ENCODE peak calls at places on chromosomes 5 and 9, in four cellular contexts. One of them, this sample, is unnamed.

GRCh38 chr9:4686584-4686983 is 7.2 kb downstream of the CDC37L1 start:
- DNase-seq in KG1: no peak
- DNase-seq in activated CD8-positive, alpha-beta memory T cell treated with anti-CD3 and anti-CD28 coated beads, Interleukin-2, amount 10 ng/mL, durations not matched to agents 7 days and 5 days: no peak
- DNase-seq in glutamatergic neuron: no peak
- DNase-seq in this sample: no peak

GRCh38 chr9:129933709-129934586 is 98.7 kb downstream of the USP20 start:
- DNase-seq in KG1: no peak
- DNase-seq in activated CD8-positive, alpha-beta memory T cell treated with anti-CD3 and anti-CD28 coated beads, Interleukin-2, amount 10 ng/mL, durations not matched to agents 7 days and 5 days: no peak
- DNase-seq in glutamatergic neuron: no peak
- DNase-seq in this sample: no peak

GRCh38 chr5:138725885-138726457 is 27.3 kb upstream of the CTNNA1 start:
- DNase-seq in activated CD8-positive, alpha-beta memory T cell treated with anti-CD3 and anti-CD28 coated beads, Interleukin-2, amount 10 ng/mL, durations not matched to agents 7 days and 5 days: no peak
- DNase-seq in KG1: no peak
- DNase-seq in glutamatergic neuron: peak
- DNase-seq in this sample: peak

GRCh38 chr9:87375397-87376073 is 122.1 kb upstream of the DAPK1 start:
- DNase-seq in activated CD8-positive, alpha-beta memory T cell treated with anti-CD3 and anti-CD28 coated beads, Interleukin-2, amount 10 ng/mL, durations not matched to agents 7 days and 5 days: no peak
- DNase-seq in KG1: no peak
- DNase-seq in glutamatergic neuron: no peak
- DNase-seq in this sample: no peak

GRCh38 chr5:173745123-173745522 is 128.7 kb upstream of the BOD1 start:
- DNase-seq in glutamatergic neuron: no peak
- DNase-seq in KG1: no peak
- DNase-seq in activated CD8-positive, alpha-beta memory T cell treated with anti-CD3 and anti-CD28 coated beads, Interleukin-2, amount 10 ng/mL, durations not matched to agents 7 days and 5 days: no peak
- DNase-seq in this sample: no peak

GRCh38 chr9:80557256-80557655 is 985.5 kb downstream of the TLE4 start:
- DNase-seq in glutamatergic neuron: no peak
- DNase-seq in KG1: no peak
- DNase-seq in activated CD8-positive, alpha-beta memory T cell treated with anti-CD3 and anti-CD28 coated beads, Interleukin-2, amount 10 ng/mL, durations not matched to agents 7 days and 5 days: no peak
- DNase-seq in this sample: no peak

GRCh38 chr5:3303777-3304176 is 291.9 kb upstream of the IRX1 start:
- DNase-seq in activated CD8-positive, alpha-beta memory T cell treated with anti-CD3 and anti-CD28 coated beads, Interleukin-2, amount 10 ng/mL, durations not matched to agents 7 days and 5 days: no peak
- DNase-seq in glutamatergic neuron: no peak
- DNase-seq in KG1: no peak
- DNase-seq in this sample: no peak

GRCh38 chr5:137800700-137801411 is 46.7 kb upstream of the HNRNPA0 start:
- DNase-seq in glutamatergic neuron: no peak
- DNase-seq in activated CD8-positive, alpha-beta memory T cell treated with anti-CD3 and anti-CD28 coated beads, Interleukin-2, amount 10 ng/mL, durations not matched to agents 7 days and 5 days: no peak
- DNase-seq in KG1: no peak
- DNase-seq in this sample: no peak

GRCh38 chr5:84287964-84288363 is 96.7 kb downstream of the EDIL3 start:
- DNase-seq in activated CD8-positive, alpha-beta memory T cell treated with anti-CD3 and anti-CD28 coated beads, Interleukin-2, amount 10 ng/mL, durations not matched to agents 7 days and 5 days: no peak
- DNase-seq in glutamatergic neuron: no peak
- DNase-seq in KG1: peak
- DNase-seq in this sample: no peak

GRCh38 chr9:126207256-126207655 is 119.4 kb upstream of the MVB12B start:
- DNase-seq in glutamatergic neuron: no peak
- DNase-seq in activated CD8-positive, alpha-beta memory T cell treated with anti-CD3 and anti-CD28 coated beads, Interleukin-2, amount 10 ng/mL, durations not matched to agents 7 days and 5 days: no peak
- DNase-seq in KG1: no peak
- DNase-seq in this sample: no peak

GRCh38 chr5:74839228-74839627 is 27.0 kb downstream of the FAM169A start:
- DNase-seq in activated CD8-positive, alpha-beta memory T cell treated with anti-CD3 and anti-CD28 coated beads, Interleukin-2, amount 10 ng/mL, durations not matched to agents 7 days and 5 days: no peak
- DNase-seq in KG1: no peak
- DNase-seq in glutamatergic neuron: no peak
- DNase-seq in this sample: no peak

GRCh38 chr9:98218562-98219363 is 26.3 kb upstream of the CORO2A start:
- DNase-seq in glutamatergic neuron: no peak
- DNase-seq in activated CD8-positive, alpha-beta memory T cell treated with anti-CD3 and anti-CD28 coated beads, Interleukin-2, amount 10 ng/mL, durations not matched to agents 7 days and 5 days: no peak
- DNase-seq in KG1: no peak
- DNase-seq in this sample: no peak

GRCh38 chr5:122112733-122113558 is 16.4 kb upstream of the ZNF474 start:
- DNase-seq in glutamatergic neuron: no peak
- DNase-seq in activated CD8-positive, alpha-beta memory T cell treated with anti-CD3 and anti-CD28 coated beads, Interleukin-2, amount 10 ng/mL, durations not matched to agents 7 days and 5 days: no peak
- DNase-seq in KG1: peak
- DNase-seq in this sample: no peak

GRCh38 chr9:124264812-124265211 is 7.1 kb downstream of the NEK6 start:
- DNase-seq in KG1: no peak
- DNase-seq in glutamatergic neuron: no peak
- DNase-seq in activated CD8-positive, alpha-beta memory T cell treated with anti-CD3 and anti-CD28 coated beads, Interleukin-2, amount 10 ng/mL, durations not matched to agents 7 days and 5 days: no peak
- DNase-seq in this sample: no peak

GRCh38 chr5:53503819-53504218 is 23.4 kb downstream of the FST start:
- DNase-seq in KG1: no peak
- DNase-seq in activated CD8-positive, alpha-beta memory T cell treated with anti-CD3 and anti-CD28 coated beads, Interleukin-2, amount 10 ng/mL, durations not matched to agents 7 days and 5 days: no peak
- DNase-seq in glutamatergic neuron: no peak
- DNase-seq in this sample: no peak

GRCh38 chr9:115000217-115000639 is 69.8 kb upstream of the TNFSF8 start:
- DNase-seq in glutamatergic neuron: no peak
- DNase-seq in activated CD8-positive, alpha-beta memory T cell treated with anti-CD3 and anti-CD28 coated beads, Interleukin-2, amount 10 ng/mL, durations not matched to agents 7 days and 5 days: no peak
- DNase-seq in KG1: no peak
- DNase-seq in this sample: no peak

GRCh38 chr5:179186801-179187200 is 126.6 kb downstream of the ZNF354C start:
- DNase-seq in KG1: no peak
- DNase-seq in activated CD8-positive, alpha-beta memory T cell treated with anti-CD3 and anti-CD28 coated beads, Interleukin-2, amount 10 ng/mL, durations not matched to agents 7 days and 5 days: no peak
- DNase-seq in glutamatergic neuron: no peak
- DNase-seq in this sample: no peak

GRCh38 chr9:124914753-124915405 is 26.0 kb downstream of the GOLGA1 start:
- DNase-seq in glutamatergic neuron: no peak
- DNase-seq in activated CD8-positive, alpha-beta memory T cell treated with anti-CD3 and anti-CD28 coated beads, Interleukin-2, amount 10 ng/mL, durations not matched to agents 7 days and 5 days: no peak
- DNase-seq in KG1: no peak
- DNase-seq in this sample: no peak

GRCh38 chr9:105912868-105913516 is 218.7 kb downstream of the TMEM38B start:
- DNase-seq in activated CD8-positive, alpha-beta memory T cell treated with anti-CD3 and anti-CD28 coated beads, Interleukin-2, amount 10 ng/mL, durations not matched to agents 7 days and 5 days: no peak
- DNase-seq in KG1: no peak
- DNase-seq in glutamatergic neuron: no peak
- DNase-seq in this sample: no peak

GRCh38 chr9:128304971-128305288 is 17.3 kb downstream of the TRUB2 start:
- DNase-seq in KG1: no peak
- DNase-seq in activated CD8-positive, alpha-beta memory T cell treated with anti-CD3 and anti-CD28 coated beads, Interleukin-2, amount 10 ng/mL, durations not matched to agents 7 days and 5 days: no peak
- DNase-seq in glutamatergic neuron: no peak
- DNase-seq in this sample: no peak

GRCh38 chr9:129436751-129437625 is 183.9 kb downstream of the C9orf50 start:
- DNase-seq in KG1: no peak
- DNase-seq in glutamatergic neuron: peak
- DNase-seq in activated CD8-positive, alpha-beta memory T cell treated with anti-CD3 and anti-CD28 coated beads, Interleukin-2, amount 10 ng/mL, durations not matched to agents 7 days and 5 days: no peak
- DNase-seq in this sample: no peak

GRCh38 chr9:126550891-126551351 is 62.8 kb upstream of the LMX1B start:
- DNase-seq in activated CD8-positive, alpha-beta memory T cell treated with anti-CD3 and anti-CD28 coated beads, Interleukin-2, amount 10 ng/mL, durations not matched to agents 7 days and 5 days: no peak
- DNase-seq in glutamatergic neuron: peak
- DNase-seq in KG1: no peak
- DNase-seq in this sample: no peak

GRCh38 chr9:137814841-137815240 is 62.7 kb upstream of the CACNA1B start:
- DNase-seq in glutamatergic neuron: no peak
- DNase-seq in activated CD8-positive, alpha-beta memory T cell treated with anti-CD3 and anti-CD28 coated beads, Interleukin-2, amount 10 ng/mL, durations not matched to agents 7 days and 5 days: no peak
- DNase-seq in KG1: no peak
- DNase-seq in this sample: no peak

GRCh38 chr9:87873607-87874319 is 8.9 kb upstream of the SPATA31E1 start:
- DNase-seq in KG1: no peak
- DNase-seq in activated CD8-positive, alpha-beta memory T cell treated with anti-CD3 and anti-CD28 coated beads, Interleukin-2, amount 10 ng/mL, durations not matched to agents 7 days and 5 days: no peak
- DNase-seq in glutamatergic neuron: no peak
- DNase-seq in this sample: no peak

GRCh38 chr5:333945-334344 is 12.4 kb downstream of the AHRR start:
- DNase-seq in KG1: no peak
- DNase-seq in glutamatergic neuron: no peak
- DNase-seq in activated CD8-positive, alpha-beta memory T cell treated with anti-CD3 and anti-CD28 coated beads, Interleukin-2, amount 10 ng/mL, durations not matched to agents 7 days and 5 days: peak
- DNase-seq in this sample: no peak

This sample was measured in globus pallidus.